ENCODE peak calls at places on chromosome 20, in five cellular contexts. S is H1, R is GM12878, U is HepG2, Y is K562. Q is an unnamed sample.

GRCh38 chr20:59708326-59708725 is 104.0 kb downstream of the PHACTR3 start:
- DNase-seq in Y (no peak), U (no peak), R (no peak), S (no peak), Q (no peak)

GRCh38 chr20:25437153-25437581 is 29.7 kb downstream of the GINS1 start:
- DNase-seq in R (no peak), S (peak; percentile 58), Y (no peak), U (no peak), Q (no peak)

GRCh38 chr20:64115171-64115911 is 8.0 kb upstream of the NPBWR2 start:
- DNase-seq in Y (no peak), U (no peak), R (no peak), S (peak; percentile 45), Q (no peak)

GRCh38 chr20:21235713-21236445 is 67.3 kb upstream of the XRN2 start:
- DNase-seq in U (peak; percentile 77), S (peak; percentile 88), Y (peak; percentile 32), R (no peak), Q (peak; percentile 50)

GRCh38 chr20:50750145-50750671 is 18.8 kb downstream of the PARD6B start:
- DNase-seq in U (no peak), R (no peak), Y (no peak), S (peak; percentile 20), Q (no peak)

GRCh38 chr20:63057133-63058117 is 50.7 kb upstream of the BHLHE23 start:
- DNase-seq in U (no peak), R (no peak), Y (no peak), S (no peak), Q (no peak)

GRCh38 chr20:2708073-2708415 is 15.5 kb downstream of the EBF4 start:
- DNase-seq in S (no peak), R (no peak), U (no peak), Y (no peak), Q (no peak)

GRCh38 chr20:64188071-64188470 is 23.8 kb downstream of the MYT1 start:
- DNase-seq in U (no peak), Y (no peak), R (no peak), S (no peak), Q (no peak)

GRCh38 chr20:41895633-41896032 is 277.5 kb upstream of the CHD6 start:
- DNase-seq in U (no peak), Y (no peak), R (no peak), S (no peak), Q (no peak)

GRCh38 chr20:31562241-31562640 is 42.8 kb upstream of the ID1 start:
- DNase-seq in Y (no peak), U (no peak), S (no peak), R (no peak), Q (no peak)

GRCh38 chr20:31560094-31560899 is 44.8 kb upstream of the ID1 start:
- DNase-seq in S (peak; percentile 86), Y (peak; percentile 80), R (no peak), U (peak; percentile 83), Q (peak; percentile 94)

GRCh38 chr20:31560900-31561598 is 44.0 kb upstream of the ID1 start:
- DNase-seq in R (no peak), U (no peak), Y (no peak), S (no peak), Q (peak; percentile 93)

GRCh38 chr20:31555203-31555602 is 41.0 kb downstream of the HM13 start:
- DNase-seq in R (no peak), S (no peak), Y (no peak), U (no peak), Q (no peak)

GRCh38 chr20:31559704-31560093 is 45.4 kb upstream of the ID1 start:
- DNase-seq in S (no peak), Y (no peak), U (no peak), R (no peak), Q (no peak)
- TF ChIP-seq HDAC2 in S (no peak), Y (no peak), U (no peak), R (no peak), Q (no peak)

GRCh38 chr20:39878809-39879208 is 810.2 kb downstream of the MAFB start:
- DNase-seq in S (no peak), U (no peak), Y (no peak), R (no peak), Q (no peak)

GRCh38 chr20:39877792-39878191 is 811.2 kb downstream of the MAFB start:
- DNase-seq in S (no peak), Y (no peak), R (no peak), U (no peak), Q (no peak)

GRCh38 chr20:39878321-39878720 is 810.7 kb downstream of the MAFB start:
- DNase-seq in R (no peak), Y (no peak), U (no peak), S (no peak), Q (no peak)

GRCh38 chr20:39879296-39879695 is 809.7 kb downstream of the MAFB start:
- DNase-seq in U (no peak), S (no peak), R (no peak), Y (no peak), Q (no peak)

DNA sequence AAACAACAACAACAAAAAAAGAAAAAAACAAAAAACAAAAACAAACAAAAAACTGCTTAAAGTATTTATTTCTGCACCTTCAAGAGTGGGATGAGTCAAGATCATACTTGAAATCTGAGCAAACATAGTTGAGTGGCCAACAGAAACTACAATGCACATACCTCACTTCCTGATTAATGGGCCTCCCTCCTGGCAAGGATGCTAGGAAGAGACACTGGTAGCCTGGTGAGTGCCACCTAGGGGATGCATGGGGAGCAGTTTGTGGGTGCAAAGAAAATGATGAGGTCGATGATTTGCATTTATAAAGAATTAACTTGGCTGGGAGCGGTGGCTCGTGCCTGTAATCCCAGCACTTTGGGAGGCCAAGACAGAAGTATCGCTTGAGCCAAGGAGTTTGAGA is 808.1 kb downstream of the MAFB start:
- DNase-seq in S (no peak), U (no peak), R (no peak), Y (no peak), Q (peak; percentile 1)
- TF ChIP-seq HDAC2 in S (no peak), U (no peak), R (no peak), Y (no peak), Q (no peak)

DNA sequence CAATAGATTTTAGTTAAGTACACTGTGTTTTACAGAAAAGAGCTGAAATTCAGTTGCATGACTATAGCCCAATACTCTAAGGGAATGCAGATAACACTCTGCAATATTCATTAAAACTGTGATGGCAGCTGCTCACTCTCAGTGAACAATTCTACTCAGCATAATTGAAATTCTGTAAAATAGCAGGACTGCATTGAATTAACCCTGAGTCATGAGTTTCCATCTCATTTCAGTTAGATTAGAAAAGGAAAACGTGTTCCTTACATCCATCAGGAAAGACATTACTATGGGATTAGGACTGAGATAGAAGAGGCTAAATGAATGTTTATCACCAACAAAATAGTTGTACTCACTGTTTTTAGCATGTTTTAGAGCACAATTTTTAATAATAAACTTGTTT is 613.4 kb upstream of the JAG1 start:
- DNase-seq in R (no peak), U (no peak), Y (no peak), S (no peak), Q (no peak)
- TF ChIP-seq HDAC2 in R (no peak), U (no peak), Y (no peak), S (no peak), Q (no peak)

GRCh38 chr20:10972219-10972860 is 298.5 kb upstream of the JAG1 start:
- DNase-seq in Y (no peak), R (no peak), U (no peak), S (no peak), Q (no peak)

GRCh38 chr20:10965936-10966470 is 292.2 kb upstream of the JAG1 start:
- DNase-seq in S (no peak), U (no peak), Y (no peak), R (no peak), Q (no peak)

GRCh38 chr20:10971096-10971495 is 297.3 kb upstream of the JAG1 start:
- DNase-seq in S (no peak), R (no peak), Y (no peak), U (no peak), Q (no peak)

DNA sequence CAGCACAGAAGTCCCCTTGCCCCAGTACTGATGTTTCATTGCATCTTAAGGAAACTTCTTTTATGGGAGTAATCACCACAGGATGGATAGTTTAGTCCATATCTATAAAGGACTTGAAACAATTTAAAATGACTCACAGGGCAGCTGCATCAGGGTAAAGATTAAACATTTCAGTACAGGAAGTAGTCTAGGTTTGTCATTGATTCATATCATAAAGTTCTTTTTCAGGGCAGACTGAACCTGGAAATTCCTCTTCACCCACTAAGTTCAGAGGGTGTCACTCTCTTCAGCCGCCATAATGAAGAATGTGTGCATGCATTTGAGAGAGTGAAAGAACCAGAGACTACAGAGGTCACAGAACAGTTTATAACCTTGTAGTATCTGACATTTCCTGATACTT is 296.3 kb upstream of the JAG1 start:
- DNase-seq in U (no peak), S (no peak), R (no peak), Y (no peak), Q (no peak)
- TF ChIP-seq HDAC2 in U (no peak), S (no peak), R (no peak), Y (no peak), Q (no peak)

GRCh38 chr20:4025125-4025524 is 9.8 kb upstream of the RNF24 start:
- DNase-seq in U (no peak), S (no peak), Y (no peak), R (no peak), Q (no peak)

GRCh38 chr20:4027590-4028265 is 12.4 kb upstream of the RNF24 start:
- DNase-seq in Y (no peak), S (peak; percentile 35), U (no peak), R (no peak), Q (no peak)

GRCh38 chr20:4025679-4026078 is 10.3 kb upstream of the RNF24 start:
- DNase-seq in Y (peak; percentile 42), U (no peak), R (no peak), S (no peak), Q (no peak)

GRCh38 chr20:4022386-4023350 is 7.3 kb upstream of the RNF24 start:
- DNase-seq in S (no peak), Y (no peak), U (no peak), R (no peak), Q (no peak)

DNA sequence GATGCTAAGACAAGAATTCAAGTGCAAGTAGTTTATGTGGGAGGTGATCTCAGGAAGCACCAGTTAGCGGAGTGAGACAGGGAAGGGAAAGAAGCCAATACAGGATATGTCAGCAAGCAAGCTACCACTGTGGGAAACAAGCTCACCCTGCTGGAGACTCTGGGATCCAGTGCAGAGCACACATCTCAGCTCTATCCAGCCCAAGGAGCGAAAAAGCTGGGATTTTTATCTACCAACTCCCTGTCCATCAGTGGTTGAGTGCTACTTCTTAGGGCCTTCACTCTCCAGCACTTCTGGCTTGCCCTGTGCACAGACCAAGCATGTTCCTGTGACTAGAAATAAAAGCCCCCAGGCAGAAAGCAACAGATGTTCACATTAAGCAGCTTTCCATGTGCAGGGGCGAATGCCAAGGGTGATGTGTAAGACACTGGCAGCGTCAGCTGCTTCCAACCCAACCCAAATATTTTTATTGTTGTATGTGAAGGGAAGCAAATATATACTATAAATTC is 10.8 kb upstream of the RNF24 start:
- DNase-seq in S (peak; percentile 46), U (peak; percentile 29), Y (peak; percentile 59), R (no peak), Q (peak; percentile 36)
- TF ChIP-seq HDAC2 in S (no peak), U (no peak), Y (no peak), R (no peak), Q (no peak)

DNA sequence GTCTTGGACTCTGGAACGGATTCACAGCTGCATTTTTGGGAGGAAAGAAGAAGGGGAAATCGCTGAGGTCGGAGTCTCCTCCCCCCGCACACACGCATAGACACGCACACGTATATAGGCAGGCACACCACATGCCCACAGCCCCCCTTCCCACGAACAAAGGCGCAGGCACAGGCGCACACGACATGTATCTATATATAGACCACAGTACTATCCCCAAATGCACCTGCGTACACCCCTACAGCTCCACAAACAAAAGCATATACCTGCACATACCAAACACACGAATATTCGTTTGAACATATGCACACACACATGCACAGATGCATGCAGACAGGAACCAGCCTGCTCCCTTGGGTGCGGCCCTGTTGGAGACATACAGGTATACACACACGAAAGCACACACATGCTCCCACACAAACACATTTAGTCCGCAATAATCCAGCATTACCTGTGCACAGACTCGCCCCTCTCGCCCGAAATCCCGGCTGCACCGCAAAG is 1.2 kb downstream of the SLC32A1 start:
- DNase-seq in U (no peak), R (no peak), S (no peak), Y (no peak), Q (no peak)
- TF ChIP-seq HDAC2 in U (no peak), R (no peak), S (no peak), Y (no peak), Q (no peak)